ENCODE peak calls at places on chromosomes 16 and 17, in ten cellular contexts. F is RCC 7860; O is CD4-positive, alpha-beta T cell; Q is HTR-8/SVneo; E is T-helper 9 cell; V is GOT3; I is activated CD4-positive, CD25-positive, alpha-beta regulatory T cell; N is amniotic stem cell; Y is EH; K is midbrain. A is an unnamed sample.

GRCh38 chr16:81242977-81243618 is 4.6 kb downstream of the BCO1 start:
- DNase-seq in F (no peak), O (no peak), Q (no peak), E (no peak), V (no peak), I (no peak), N (no peak), Y (no peak), K (no peak), A (peak; percentile 32)

GRCh38 chr16:67173323-67173722 is 3.0 kb downstream of the NOL3 start:
- DNase-seq in F (no peak), O (no peak), Q (no peak), E (no peak), V (no peak), I (no peak), N (no peak), Y (no peak), K (no peak), A (no peak)

GRCh38 chr16:1509307-1510221 is 16.4 kb downstream of the TELO2 start:
- DNase-seq in F (no peak), O (no peak), Q (no peak), E (no peak), V (no peak), I (no peak), N (no peak), Y (no peak), K (no peak), A (no peak)

GRCh38 chr17:79136596-79136995 is 62.0 kb downstream of the ENGASE start:
- DNase-seq in F (no peak), O (no peak), Q (no peak), E (no peak), V (no peak), I (no peak), N (no peak), Y (no peak), K (no peak), A (no peak)

GRCh38 chr17:76541739-76542450 is 2.1 kb downstream of the PRCD start:
- DNase-seq in F (no peak), O (no peak), Q (no peak), E (no peak), V (no peak), I (no peak), N (no peak), Y (no peak), K (no peak), A (no peak)

GRCh38 chr17:75295220-75296158 is 6.3 kb upstream of the SLC25A19 start:
- DNase-seq in F (no peak), O (no peak), Q (no peak), E (no peak), V (no peak), I (no peak), N (no peak), Y (no peak), K (no peak), A (no peak)

GRCh38 chr16:81040837-81041236 is 5.2 kb downstream of the ATMIN start:
- DNase-seq in F (no peak), O (no peak), Q (no peak), E (no peak), V (no peak), I (no peak), N (no peak), Y (peak; percentile 34), K (no peak), A (no peak)

GRCh38 chr16:22646948-22647556 is 136.4 kb downstream of the NPIPB5 start:
- DNase-seq in F (no peak), O (no peak), Q (no peak), E (no peak), V (no peak), I (no peak), N (no peak), Y (no peak), K (no peak), A (no peak)

GRCh38 chr17:45325810-45326209 is 9.0 kb upstream of the MAP3K14 start:
- DNase-seq in F (peak; percentile 19), O (no peak), Q (no peak), E (no peak), V (no peak), I (no peak), N (no peak), Y (peak; percentile 65), K (no peak), A (peak; percentile 32)

GRCh38 chr17:10217916-10218315 is 19.5 kb upstream of the GAS7 start:
- DNase-seq in F (no peak), O (no peak), Q (no peak), E (no peak), V (no peak), I (no peak), N (no peak), Y (no peak), K (no peak), A (no peak)

GRCh38 chr17:50130778-50131317 is 888 bp upstream of the SAMD14 start:
- DNase-seq in F (no peak), O (no peak), Q (no peak), E (no peak), V (no peak), I (no peak), N (no peak), Y (no peak), K (no peak), A (no peak)

GRCh38 chr17:83181991-83182619 is 102.7 kb downstream of the METRNL start:
- DNase-seq in F (no peak), O (no peak), Q (no peak), E (no peak), V (no peak), I (no peak), N (no peak), Y (no peak), K (no peak), A (no peak)

GRCh38 chr16:85391769-85392583 is 221.1 kb upstream of the GSE1 start:
- DNase-seq in F (no peak), O (no peak), Q (no peak), E (no peak), V (no peak), I (no peak), N (no peak), Y (no peak), K (no peak), A (no peak)

GRCh38 chr17:40312893-40313659 is 4.1 kb downstream of the RARA start:
- DNase-seq in F (no peak), O (no peak), Q (no peak), E (no peak), V (no peak), I (no peak), N (no peak), Y (no peak), K (no peak), A (no peak)

GRCh38 chr16:84806256-84806889 is 13.4 kb upstream of the CRISPLD2 start:
- DNase-seq in F (peak; percentile 83), O (no peak), Q (peak; percentile 95), E (no peak), V (peak; percentile 59), I (no peak), N (peak; percentile 85), Y (peak; percentile 97), K (no peak), A (peak; percentile 80)

GRCh38 chr17:18362509-18363020 is 785 bp downstream of the SHMT1 start:
- DNase-seq in F (peak; percentile 64), O (no peak), Q (peak; percentile 53), E (no peak), V (no peak), I (no peak), N (no peak), Y (peak; percentile 24), K (peak; percentile 90), A (peak; percentile 15)

GRCh38 chr16:12846592-12846991 is 42.9 kb upstream of the CPPED1 start:
- DNase-seq in F (no peak), O (no peak), Q (no peak), E (no peak), V (no peak), I (no peak), N (no peak), Y (no peak), K (no peak), A (no peak)